ENCODE peak calls at places on chromosomes 1 and 21, in seven cellular contexts. H, T, V, K, A, I and E are unnamed samples.

GRCh38 chr1:145983959-145984830 is 12.2 kb downstream of the TXNIP start:
- DNase-seq in H (no peak), T (no peak), V (peak), K (no peak), A (peak), I (peak), E (no peak)

GRCh38 chr1:212467843-212468482 is 35.2 kb downstream of the NENF start:
- DNase-seq in H (no peak), T (no peak), V (peak), K (no peak), A (peak), I (peak), E (peak)

GRCh38 chr1:186212574-186213224 is 162.4 kb downstream of the TPR start:
- DNase-seq in H (peak), T (peak), V (peak), K (peak), A (peak), I (peak), E (peak)

GRCh38 chr21:45957986-45958610 is 23.5 kb upstream of the COL6A1 start:
- DNase-seq in H (no peak), T (no peak), V (no peak), K (peak), A (no peak), I (no peak), E (no peak)

GRCh38 chr1:27503961-27504587 is 14.1 kb upstream of the WASF2 start:
- DNase-seq in H (peak), T (no peak), V (no peak), K (peak), A (no peak), I (no peak), E (no peak)

GRCh38 chr1:180269848-180270766 is 40.0 kb downstream of the LHX4 start:
- DNase-seq in H (peak), T (peak), V (no peak), K (no peak), A (no peak), I (peak), E (peak)

GRCh38 chr21:28805885-28806284 is 186.8 kb downstream of the LTN1 start:
- DNase-seq in H (no peak), T (no peak), V (no peak), K (peak), A (no peak), I (no peak), E (no peak)

GRCh38 chr1:160952129-160952510 is 2.5 kb downstream of the ITLN2 start:
- DNase-seq in H (no peak), T (no peak), V (no peak), K (no peak), A (no peak), I (peak), E (no peak)

GRCh38 chr1:235902638-235903542 is 36.2 kb upstream of the LYST start:
- DNase-seq in H (no peak), T (no peak), V (no peak), K (peak), A (no peak), I (no peak), E (no peak)

GRCh38 chr1:210262167-210262896 is 29.7 kb downstream of the SERTAD4 start:
- DNase-seq in H (no peak), T (no peak), V (no peak), K (peak), A (no peak), I (no peak), E (no peak)

GRCh38 chr1:67682659-67683197 is 2.3 kb upstream of the GADD45A start:
- DNase-seq in H (no peak), T (no peak), V (no peak), K (peak), A (no peak), I (no peak), E (no peak)

GRCh38 chr1:44213222-44214112 is at the start of gene DMAP1:
- DNase-seq in H (peak), T (peak), V (peak), K (peak), A (peak), I (peak), E (peak)

GRCh38 chr1:228278432-228278941 is 70.6 kb downstream of the OBSCN start:
- DNase-seq in H (no peak), T (no peak), V (no peak), K (no peak), A (no peak), I (no peak), E (no peak)

GRCh38 chr1:245169391-245169790 is 14.6 kb downstream of the KIF26B start:
- DNase-seq in H (no peak), T (no peak), V (no peak), K (no peak), A (no peak), I (no peak), E (no peak)

GRCh38 chr1:51648180-51649109 is 31.6 kb downstream of the OSBPL9 start:
- DNase-seq in H (peak), T (peak), V (no peak), K (peak), A (no peak), I (no peak), E (no peak)

GRCh38 chr1:33140153-33141149 is 41.4 kb downstream of the TRIM62 start:
- DNase-seq in H (no peak), T (no peak), V (no peak), K (peak), A (no peak), I (no peak), E (no peak)

GRCh38 chr1:15110128-15110866 is 43.2 kb upstream of the TMEM51 start:
- DNase-seq in H (no peak), T (no peak), V (no peak), K (no peak), A (no peak), I (no peak), E (no peak)

GRCh38 chr21:24903954-24904635 is 703.2 kb downstream of the MRPL39 start:
- DNase-seq in H (no peak), T (no peak), V (no peak), K (no peak), A (no peak), I (no peak), E (no peak)

GRCh38 chr1:53653631-53654030 is 85.3 kb downstream of the GLIS1 start:
- DNase-seq in H (no peak), T (no peak), V (no peak), K (no peak), A (no peak), I (no peak), E (no peak)

GRCh38 chr1:222749927-222750326 is 12.9 kb downstream of the FAM177B start:
- DNase-seq in H (peak), T (no peak), V (peak), K (no peak), A (no peak), I (no peak), E (no peak)

GRCh38 chr1:211135342-211135950 is 1.5 kb upstream of the KCNH1 start:
- DNase-seq in H (peak), T (peak), V (peak), K (peak), A (no peak), I (peak), E (peak)

GRCh38 chr1:101130673-101131072 is 105.1 kb upstream of the DPH5 start:
- DNase-seq in H (no peak), T (no peak), V (no peak), K (peak), A (no peak), I (no peak), E (no peak)